ENCODE peak calls at places on chromosomes 4 and X, in nine cellular contexts. K, S, I, U, G, H, M, B and X are unnamed samples.

GRCh38 chrX:119505945-119506344 is 37.7 kb downstream of the SLC25A5 start:
- DNase-seq in I (no peak), S (no peak), H (no peak), G (no peak), B (no peak), K (no peak), U (no peak), M (no peak), X (no peak)

GRCh38 chr4:5891563-5892320 is 1.1 kb downstream of the CRMP1 start:
- DNase-seq in U (no peak), G (no peak), K (no peak), M (no peak), H (no peak), I (no peak), S (no peak), B (no peak), X (no peak)

GRCh38 chr4:153788419-153789276 is at the start of gene SFRP2:
- DNase-seq in U (peak), I (no peak), B (no peak), G (no peak), S (no peak), H (no peak), K (no peak), M (peak), X (no peak)

GRCh38 chr4:163113921-163114703 is 52.6 kb downstream of the NAF1 start:
- DNase-seq in I (no peak), B (no peak), M (no peak), H (no peak), U (no peak), G (no peak), S (no peak), K (no peak), X (no peak)

GRCh38 chrX:120274958-120275357 is 24.3 kb downstream of the ZBTB33 start:
- DNase-seq in U (no peak), K (no peak), M (peak), G (no peak), I (no peak), S (no peak), B (no peak), H (no peak), X (no peak)

GRCh38 chrX:323721-324628 is 5.4 kb upstream of the GTPBP6 start:
- DNase-seq in M (peak), S (no peak), U (no peak), H (no peak), B (no peak), G (peak), K (no peak), I (no peak), X (no peak)

GRCh38 chrX:110734894-110735541 is 60.6 kb downstream of the CHRDL1 start:
- DNase-seq in S (no peak), I (no peak), K (no peak), G (peak), U (no peak), H (no peak), B (peak), M (peak), X (no peak)

GRCh38 chr4:12881945-12882589 is 602.1 kb downstream of the RAB28 start:
- DNase-seq in U (no peak), H (no peak), G (no peak), M (no peak), B (no peak), S (no peak), I (no peak), K (no peak), X (no peak)

GRCh38 chr4:80112236-80112635 is 39.2 kb upstream of the ANTXR2 start:
- DNase-seq in K (no peak), M (no peak), H (no peak), G (peak), I (no peak), S (no peak), B (no peak), U (no peak), X (no peak)

GRCh38 chr4:99201687-99202086 is 17.4 kb downstream of the ADH6 start:
- DNase-seq in G (peak), B (no peak), S (no peak), M (no peak), U (no peak), K (no peak), I (no peak), H (no peak), X (no peak)